ENCODE peak calls at places on chromosomes 12 and 14, in eight cellular contexts. A, V, Z, S, N, U, O and D are unnamed samples.
A peak's percentile ranks its signal among the peaks of the same experiment; 100 is the strongest.

GRCh38 chr12:122081108-122081696 is 2.6 kb downstream of the MLXIP start:
- DNase-seq in A (peak; percentile 53), V (no peak), Z (no peak), S (peak; percentile 50), N (peak; percentile 60), U (no peak), O (no peak), D (no peak)

GRCh38 chr14:26811756-26812305 is 214.0 kb upstream of the NOVA1 start:
- DNase-seq in A (peak; percentile 2), V (no peak), Z (no peak), S (no peak), N (peak; percentile 4), U (no peak), O (no peak), D (no peak)

GRCh38 chr14:99441157-99441870 is 39.3 kb downstream of the SETD3 start:
- DNase-seq in A (peak; percentile 8), V (no peak), Z (peak; percentile 47), S (no peak), N (peak; percentile 49), U (peak; percentile 31), O (no peak), D (no peak)

GRCh38 chr12:53180931-53181645 is 363 bp upstream of the CSAD start:
- DNase-seq in A (peak; percentile 68), V (peak; percentile 80), Z (peak; percentile 77), S (peak; percentile 93), N (peak; percentile 80), U (peak; percentile 86), O (peak; percentile 78), D (peak; percentile 91)

GRCh38 chr12:54125950-54126695 is 62.7 kb downstream of the SMUG1 start:
- DNase-seq in A (peak; percentile 50), V (no peak), Z (peak; percentile 40), S (no peak), N (no peak), U (no peak), O (peak; percentile 36), D (no peak)

GRCh38 chr12:118304093-118304492 is 68.6 kb downstream of the TAOK3 start:
- DNase-seq in A (no peak), V (no peak), Z (no peak), S (no peak), N (no peak), U (no peak), O (no peak), D (no peak)

GRCh38 chr12:52444647-52445595 is 7.0 kb downstream of the KRT6B start:
- DNase-seq in A (no peak), V (no peak), Z (no peak), S (no peak), N (no peak), U (no peak), O (no peak), D (no peak)

GRCh38 chr12:21774358-21775129 is at the start of gene KCNJ8:
- DNase-seq in A (peak; percentile 71), V (peak; percentile 58), Z (peak; percentile 77), S (peak; percentile 87), N (peak; percentile 44), U (peak; percentile 51), O (peak; percentile 83), D (peak; percentile 91)

GRCh38 chr14:30058401-30058800 is 130.8 kb upstream of the PRKD1 start:
- DNase-seq in A (peak; percentile 54), V (no peak), Z (no peak), S (no peak), N (peak; percentile 51), U (no peak), O (no peak), D (no peak)

GRCh38 chr12:6767592-6768384 is 1.6 kb downstream of the PTMS start:
- DNase-seq in A (no peak), V (no peak), Z (no peak), S (no peak), N (peak; percentile 39), U (no peak), O (no peak), D (no peak)

GRCh38 chr12:70722584-70723343 is 85.5 kb upstream of the PTPRB start:
- DNase-seq in A (peak; percentile 14), V (no peak), Z (no peak), S (no peak), N (peak; percentile 61), U (peak; percentile 22), O (no peak), D (no peak)

GRCh38 chr12:57198329-57198728 is 18.3 kb upstream of the NXPH4 start:
- DNase-seq in A (no peak), V (no peak), Z (no peak), S (no peak), N (no peak), U (no peak), O (no peak), D (no peak)

GRCh38 chr12:12398026-12398859 is 41.4 kb downstream of the BORCS5 start:
- DNase-seq in A (peak; percentile 99), V (no peak), Z (no peak), S (no peak), N (peak; percentile 96), U (no peak), O (peak; percentile 49), D (peak; percentile 67)

GRCh38 chr14:53526190-53526589 is 373.1 kb upstream of the DDHD1 start:
- DNase-seq in A (peak; percentile 49), V (no peak), Z (no peak), S (no peak), N (no peak), U (no peak), O (no peak), D (no peak)

GRCh38 chr14:65110525-65110924 is 8.2 kb upstream of the MAX start:
- DNase-seq in A (no peak), V (no peak), Z (peak; percentile 44), S (no peak), N (no peak), U (no peak), O (no peak), D (no peak)

GRCh38 chr12:24697769-24698168 is 251.1 kb downstream of the BCAT1 start:
- DNase-seq in A (no peak), V (no peak), Z (no peak), S (no peak), N (peak; percentile 50), U (no peak), O (no peak), D (no peak)

GRCh38 chr12:24695657-24696329 is 253.1 kb downstream of the BCAT1 start:
- DNase-seq in A (peak; percentile 30), V (no peak), Z (no peak), S (no peak), N (no peak), U (no peak), O (no peak), D (no peak)

GRCh38 chr12:24698972-24699371 is 249.9 kb downstream of the BCAT1 start:
- DNase-seq in A (no peak), V (no peak), Z (no peak), S (no peak), N (no peak), U (no peak), O (no peak), D (no peak)

GRCh38 chr12:24696800-24697199 is 252.1 kb downstream of the BCAT1 start:
- DNase-seq in A (no peak), V (no peak), Z (no peak), S (no peak), N (no peak), U (no peak), O (no peak), D (no peak)

DNA sequence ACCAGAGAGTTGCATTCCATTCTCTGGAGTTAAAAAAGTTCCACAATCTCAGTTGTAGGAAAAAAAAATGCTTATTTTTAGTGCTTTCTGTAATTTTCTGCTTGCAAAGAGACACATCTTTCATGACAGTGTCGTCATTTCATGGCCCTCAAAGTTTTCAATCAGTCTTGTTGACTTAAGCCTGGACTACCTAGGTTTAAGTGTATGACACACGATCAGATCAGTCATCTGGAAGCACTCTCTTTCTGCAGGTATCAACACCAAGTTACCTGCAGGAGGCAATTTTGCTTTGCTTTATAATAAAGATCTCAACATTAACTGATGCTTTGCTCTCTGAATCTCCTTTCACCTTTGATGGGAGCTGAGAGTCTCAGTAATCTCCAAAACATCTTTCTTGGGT is 251.6 kb downstream of the BCAT1 start:
- DNase-seq in A (no peak), V (no peak), Z (no peak), S (no peak), N (no peak), U (no peak), O (no peak), D (no peak)
- TF ChIP-seq CTCF in A (no peak), V (no peak), Z (no peak), S (no peak), N (no peak), U (no peak), O (no peak), D (no peak)

GRCh38 chr12:83960767-83961166 is 951.8 kb downstream of the SLC6A15 start:
- DNase-seq in A (no peak), V (no peak), Z (no peak), S (no peak), N (no peak), U (no peak), O (no peak), D (no peak)

GRCh38 chr12:83954071-83954789 is 958.4 kb downstream of the SLC6A15 start:
- DNase-seq in A (no peak), V (no peak), Z (no peak), S (no peak), N (no peak), U (no peak), O (no peak), D (no peak)

GRCh38 chr12:83958997-83959396 is 953.6 kb downstream of the SLC6A15 start:
- DNase-seq in A (no peak), V (no peak), Z (no peak), S (no peak), N (peak; percentile 31), U (no peak), O (no peak), D (no peak)

DNA sequence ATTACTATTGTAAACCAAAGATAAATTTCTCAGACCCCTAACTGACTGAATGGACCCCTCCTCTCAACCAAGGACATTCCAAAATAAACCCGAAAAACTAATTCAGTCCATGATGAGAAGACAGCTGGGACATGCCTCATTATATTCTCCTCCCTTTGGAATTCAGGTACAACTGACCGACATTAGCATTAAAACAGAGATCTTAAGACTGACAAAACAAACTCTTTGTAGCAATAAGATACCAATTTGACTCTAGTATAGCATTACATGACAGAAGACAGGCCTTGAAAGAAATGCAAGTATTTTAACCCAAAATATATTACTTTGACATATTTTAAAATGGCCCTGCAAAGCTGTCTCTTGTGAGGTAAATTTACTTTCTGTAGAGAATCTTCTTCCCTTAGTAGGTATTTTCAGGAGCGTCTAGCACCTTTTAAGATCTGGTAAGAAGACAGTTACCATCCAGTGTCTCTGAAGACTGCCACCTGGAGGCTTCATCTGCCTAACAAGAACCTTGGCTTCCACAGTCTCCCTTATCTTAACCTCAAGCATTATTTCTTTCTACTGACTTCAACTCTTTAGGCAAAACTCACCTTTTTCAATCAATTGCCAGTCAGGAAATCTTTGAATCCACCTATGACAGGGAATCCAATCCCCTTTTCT is 957.5 kb downstream of the SLC6A15 start:
- DNase-seq in A (no peak), V (no peak), Z (peak; percentile 11), S (no peak), N (peak; percentile 41), U (no peak), O (no peak), D (no peak)
- TF ChIP-seq CTCF in A (peak; percentile 16), V (no peak), Z (no peak), S (no peak), N (peak; percentile 57), U (no peak), O (no peak), D (no peak)

GRCh38 chr12:124091835-124092234 is 118.8 kb downstream of the ZNF664 start:
- DNase-seq in A (no peak), V (no peak), Z (no peak), S (no peak), N (no peak), U (no peak), O (no peak), D (no peak)
- TF ChIP-seq CTCF in A (no peak), V (no peak), Z (no peak), S (no peak), N (no peak), U (no peak), O (no peak), D (no peak)

GRCh38 chr14:96246535-96246839 is 9.5 kb upstream of the BDKRB1 start:
- DNase-seq in A (peak; percentile 100), V (no peak), Z (no peak), S (no peak), N (peak; percentile 97), U (no peak), O (no peak), D (no peak)
- TF ChIP-seq CTCF in A (no peak), V (no peak), Z (no peak), S (no peak), N (no peak), U (no peak), O (no peak), D (no peak)